ENCODE peak calls at places on chromosomes 16 and 17, in eight cellular contexts. One of them, this sample, is unnamed.

GRCh38 chr17:59431606-59432005 is 100.2 kb downstream of the YPEL2 start:
- DNase-seq in neuronal stem cell: no peak
- DNase-seq in tibial artery: no peak
- DNase-seq in stimulated activated CD4-positive, alpha-beta T cell treated with anti-CD3 and anti-CD28 coated beads, Interleukin-4, amount 100 ng/mL, for 48 hours: no peak
- DNase-seq in hypothalamus: no peak
- DNase-seq in T follicular helper cell: no peak
- DNase-seq in Calu3: no peak
- DNase-seq in AG10803: no peak
- DNase-seq in this sample: no peak

GRCh38 chr16:3964686-3965290 is 84.3 kb upstream of the CREBBP start:
- DNase-seq in neuronal stem cell: no peak
- DNase-seq in tibial artery: no peak
- DNase-seq in stimulated activated CD4-positive, alpha-beta T cell treated with anti-CD3 and anti-CD28 coated beads, Interleukin-4, amount 100 ng/mL, for 48 hours: no peak
- DNase-seq in hypothalamus: no peak
- DNase-seq in T follicular helper cell: no peak
- DNase-seq in Calu3: no peak
- DNase-seq in AG10803: no peak
- DNase-seq in this sample: no peak

GRCh38 chr17:64174686-64175456 is 44.9 kb upstream of the ERN1 start:
- DNase-seq in neuronal stem cell: no peak
- DNase-seq in tibial artery: peak
- DNase-seq in stimulated activated CD4-positive, alpha-beta T cell treated with anti-CD3 and anti-CD28 coated beads, Interleukin-4, amount 100 ng/mL, for 48 hours: no peak
- DNase-seq in hypothalamus: peak
- DNase-seq in T follicular helper cell: no peak
- DNase-seq in Calu3: no peak
- DNase-seq in AG10803: peak
- DNase-seq in this sample: no peak

GRCh38 chr16:901149-901548 is 69.6 kb downstream of the LMF1 start:
- DNase-seq in neuronal stem cell: no peak
- DNase-seq in tibial artery: no peak
- DNase-seq in stimulated activated CD4-positive, alpha-beta T cell treated with anti-CD3 and anti-CD28 coated beads, Interleukin-4, amount 100 ng/mL, for 48 hours: no peak
- DNase-seq in hypothalamus: no peak
- DNase-seq in T follicular helper cell: no peak
- DNase-seq in Calu3: no peak
- DNase-seq in AG10803: no peak
- DNase-seq in this sample: no peak

GRCh38 chr16:81143921-81144471 is 47.8 kb upstream of the GCSH start:
- DNase-seq in neuronal stem cell: no peak
- DNase-seq in tibial artery: no peak
- DNase-seq in stimulated activated CD4-positive, alpha-beta T cell treated with anti-CD3 and anti-CD28 coated beads, Interleukin-4, amount 100 ng/mL, for 48 hours: no peak
- DNase-seq in hypothalamus: no peak
- DNase-seq in T follicular helper cell: no peak
- DNase-seq in Calu3: peak
- DNase-seq in AG10803: no peak
- DNase-seq in this sample: peak

GRCh38 chr16:1788095-1788707 is 5.3 kb downstream of the IGFALS start:
- DNase-seq in neuronal stem cell: no peak
- DNase-seq in tibial artery: peak
- DNase-seq in stimulated activated CD4-positive, alpha-beta T cell treated with anti-CD3 and anti-CD28 coated beads, Interleukin-4, amount 100 ng/mL, for 48 hours: no peak
- DNase-seq in hypothalamus: no peak
- DNase-seq in T follicular helper cell: no peak
- DNase-seq in Calu3: no peak
- DNase-seq in AG10803: no peak
- DNase-seq in this sample: no peak

GRCh38 chr16:85350973-85351372 is 238.7 kb upstream of the CIBAR2 start:
- DNase-seq in neuronal stem cell: no peak
- DNase-seq in tibial artery: peak
- DNase-seq in stimulated activated CD4-positive, alpha-beta T cell treated with anti-CD3 and anti-CD28 coated beads, Interleukin-4, amount 100 ng/mL, for 48 hours: no peak
- DNase-seq in hypothalamus: peak
- DNase-seq in T follicular helper cell: no peak
- DNase-seq in Calu3: peak
- DNase-seq in AG10803: peak
- DNase-seq in this sample: peak

GRCh38 chr17:67711916-67712315 is 5.8 kb upstream of the NOL11 start:
- DNase-seq in neuronal stem cell: no peak
- DNase-seq in tibial artery: no peak
- DNase-seq in stimulated activated CD4-positive, alpha-beta T cell treated with anti-CD3 and anti-CD28 coated beads, Interleukin-4, amount 100 ng/mL, for 48 hours: no peak
- DNase-seq in hypothalamus: no peak
- DNase-seq in T follicular helper cell: no peak
- DNase-seq in Calu3: no peak
- DNase-seq in AG10803: no peak
- DNase-seq in this sample: no peak

This sample was measured in HT-29.